ENCODE peak calls at places on chromosomes 5 and 9, in nine cellular contexts. M is activated gamma-delta T cell treated with anti-CD3 and anti-CD28 coated beads, Interleukin-2, amount 50 U/mL, for 16 hours; F is CD4-positive, CD25-positive, alpha-beta regulatory T cell; X is T1000; Z is amniotic stem cell; E is fibroblast of mammary gland; N is A172; I is HT-29; W is GM03348. P is an unnamed sample.

GRCh38 chr5:206406-206805 is 11.5 kb downstream of the CCDC127 start:
- DNase-seq in M (no peak), F (no peak), X (no peak), Z (no peak), E (peak; percentile 66), N (peak; percentile 82), I (no peak), W (no peak), P (no peak)

GRCh38 chr5:61905635-61906034 is 400.4 kb upstream of the KIF2A start:
- DNase-seq in M (no peak), F (no peak), X (no peak), Z (no peak), E (no peak), N (no peak), I (no peak), W (no peak), P (no peak)

GRCh38 chr9:113772121-113772885 is 103.8 kb upstream of the ZNF618 start:
- DNase-seq in M (no peak), F (no peak), X (no peak), Z (peak; percentile 44), E (peak; percentile 88), N (peak; percentile 5), I (no peak), W (peak; percentile 67), P (peak; percentile 76)

GRCh38 chr9:3916420-3916819 is 383.4 kb downstream of the GLIS3 start:
- DNase-seq in M (no peak), F (no peak), X (no peak), Z (no peak), E (no peak), N (peak; percentile 48), I (no peak), W (no peak), P (no peak)

GRCh38 chr5:160165137-160166068 is 46.2 kb upstream of the PWWP2A start:
- DNase-seq in M (no peak), F (no peak), X (peak; percentile 88), Z (peak; percentile 92), E (peak; percentile 100), N (peak; percentile 100), I (peak; percentile 97), W (peak; percentile 95), P (peak; percentile 97)

GRCh38 chr9:132451276-132451675 is 41.3 kb downstream of the CFAP77 start:
- DNase-seq in M (no peak), F (peak; percentile 30), X (no peak), Z (no peak), E (no peak), N (no peak), I (no peak), W (no peak), P (no peak)

GRCh38 chr5:133051117-133051546 is 681 bp upstream of the HSPA4 start:
- DNase-seq in M (no peak), F (no peak), X (no peak), Z (no peak), E (no peak), N (no peak), I (no peak), W (no peak), P (peak; percentile 59)

GRCh38 chr9:89021154-89021803 is 30.0 kb downstream of the S1PR3 start:
- DNase-seq in M (no peak), F (no peak), X (peak; percentile 60), Z (peak; percentile 66), E (peak; percentile 94), N (peak; percentile 95), I (peak; percentile 60), W (peak; percentile 88), P (peak; percentile 94)

GRCh38 chr5:61631438-61631941 is 299.4 kb downstream of the ZSWIM6 start:
- DNase-seq in M (no peak), F (no peak), X (no peak), Z (no peak), E (peak; percentile 28), N (no peak), I (no peak), W (no peak), P (peak; percentile 19)

GRCh38 chr5:150523472-150524350 is 15.8 kb downstream of the NDST1 start:
- DNase-seq in M (no peak), F (peak; percentile 46), X (no peak), Z (peak; percentile 34), E (peak; percentile 84), N (peak; percentile 76), I (peak; percentile 65), W (peak; percentile 67), P (peak; percentile 78)

GRCh38 chr9:90023861-90024260 is 419.0 kb downstream of the GADD45G start:
- DNase-seq in M (no peak), F (no peak), X (no peak), Z (no peak), E (no peak), N (no peak), I (no peak), W (no peak), P (no peak)

GRCh38 chr5:126512451-126512850 is 82.6 kb downstream of the ALDH7A1 start:
- DNase-seq in M (no peak), F (no peak), X (no peak), Z (no peak), E (no peak), N (no peak), I (no peak), W (no peak), P (no peak)

GRCh38 chr5:38541174-38541724 is 15.2 kb downstream of the LIFR start:
- DNase-seq in M (no peak), F (no peak), X (no peak), Z (no peak), E (peak; percentile 30), N (no peak), I (no peak), W (no peak), P (no peak)

GRCh38 chr9:133935328-133936040 is 56.6 kb downstream of the VAV2 start:
- DNase-seq in M (no peak), F (no peak), X (no peak), Z (no peak), E (peak; percentile 67), N (peak; percentile 88), I (peak; percentile 16), W (no peak), P (no peak)

GRCh38 chr5:41929035-41929434 is 4.0 kb downstream of the FBXO4 start:
- DNase-seq in M (no peak), F (no peak), X (no peak), Z (no peak), E (no peak), N (no peak), I (no peak), W (no peak), P (no peak)

P was measured in GM23248.